ENCODE peak calls at places on chromosomes 16 and 17, in seven cellular contexts. O, K, R, G, I, F and D are unnamed samples.

GRCh38 chr17:56432443-56432842 is 161.1 kb upstream of the NOG start:
- DNase-seq in K (no peak), R (no peak), I (no peak), G (no peak), F (no peak), O (no peak), D (no peak)

GRCh38 chr17:78113804-78114785 is 14.5 kb downstream of the TMC6 start:
- DNase-seq in R (no peak), F (no peak), K (no peak), O (no peak), I (no peak), G (no peak), D (no peak)

GRCh38 chr17:32458367-32458766 is 14.1 kb downstream of the PSMD11 start:
- DNase-seq in F (no peak), K (no peak), I (no peak), O (no peak), R (no peak), G (no peak), D (no peak)

GRCh38 chr16:72961115-72961832 is 86.7 kb downstream of the ZFHX3 start:
- DNase-seq in O (no peak), F (no peak), I (peak; percentile 75), R (no peak), K (no peak), G (no peak), D (peak; percentile 63)

GRCh38 chr17:42251115-42251514 is 25.1 kb downstream of the STAT5B start:
- DNase-seq in F (no peak), O (no peak), K (no peak), G (no peak), I (no peak), R (no peak), D (no peak)

GRCh38 chr17:8006836-8007680 is 4.6 kb downstream of the GUCY2D start:
- DNase-seq in F (no peak), K (no peak), G (no peak), I (no peak), O (no peak), R (no peak), D (no peak)

GRCh38 chr16:67563708-67564468 is 1.6 kb downstream of the CTCF start:
- DNase-seq in G (peak; percentile 62), R (no peak), K (peak; percentile 26), I (peak; percentile 52), F (no peak), O (peak; percentile 46), D (peak; percentile 63)

GRCh38 chr17:16282522-16282921 is 65.5 kb downstream of the PIGL start:
- DNase-seq in F (no peak), G (no peak), R (peak; percentile 60), K (no peak), I (no peak), O (no peak), D (no peak)

GRCh38 chr17:9529033-9529748 is 46.4 kb downstream of the STX8 start:
- DNase-seq in K (no peak), R (peak; percentile 37), O (no peak), F (no peak), I (no peak), G (no peak), D (no peak)

GRCh38 chr16:10624527-10624926 is 44.1 kb upstream of the EMP2 start:
- DNase-seq in G (no peak), I (no peak), F (no peak), K (no peak), R (no peak), O (no peak), D (peak; percentile 82)

GRCh38 chr17:50908860-50909764 is 43.0 kb upstream of the TOB1 start:
- DNase-seq in O (peak; percentile 95), R (no peak), F (no peak), I (peak; percentile 41), G (no peak), K (peak; percentile 60), D (peak; percentile 79)

GRCh38 chr17:75869282-75870141 is 8.9 kb downstream of the TRIM47 start:
- DNase-seq in F (no peak), I (no peak), G (peak; percentile 80), O (no peak), R (no peak), K (no peak), D (peak; percentile 87)

GRCh38 chr17:43676471-43676870 is 14.7 kb upstream of the MEOX1 start:
- DNase-seq in F (no peak), G (no peak), O (no peak), R (no peak), K (no peak), I (no peak), D (no peak)

GRCh38 chr16:28951410-28951943 is 740 bp downstream of the NFATC2IP start:
- DNase-seq in G (peak; percentile 57), I (no peak), K (no peak), O (no peak), R (no peak), F (no peak), D (peak; percentile 65)

GRCh38 chr16:56075732-56076131 is 115.6 kb upstream of the GNAO1 start:
- DNase-seq in R (no peak), I (no peak), G (no peak), O (no peak), F (no peak), K (no peak), D (no peak)

GRCh38 chr16:57377080-57377841 is 5.0 kb downstream of the CX3CL1 start:
- DNase-seq in K (no peak), F (no peak), G (no peak), O (no peak), R (no peak), I (no peak), D (no peak)

GRCh38 chr16:89863741-89864391 is 9.5 kb upstream of the TCF25 start:
- DNase-seq in K (no peak), O (no peak), F (no peak), R (no peak), I (no peak), G (no peak), D (peak; percentile 24)

GRCh38 chr17:37488009-37488604 is 1.6 kb upstream of the DUSP14 start:
- DNase-seq in I (peak; percentile 72), K (no peak), R (peak; percentile 90), O (no peak), F (peak; percentile 30), G (no peak), D (peak; percentile 26)

GRCh38 chr16:2149630-2150417 is 1.4 kb downstream of the RAB26 start:
- DNase-seq in K (no peak), I (no peak), F (no peak), R (no peak), G (no peak), O (no peak), D (no peak)

GRCh38 chr17:82333279-82334171 is at the start of gene SECTM1:
- DNase-seq in K (no peak), G (peak; percentile 68), I (no peak), R (no peak), F (peak; percentile 15), O (peak; percentile 60), D (peak; percentile 55)

GRCh38 chr17:80688994-80689635 is 144.5 kb downstream of the RPTOR start:
- DNase-seq in F (no peak), O (no peak), G (no peak), I (peak; percentile 53), R (no peak), K (no peak), D (no peak)

GRCh38 chr17:63190821-63191220 is 224.8 kb downstream of the TANC2 start:
- DNase-seq in I (no peak), F (no peak), O (no peak), K (no peak), G (no peak), R (no peak), D (no peak)

GRCh38 chr16:964696-965395 is 5.9 kb downstream of the LMF1 start:
- DNase-seq in R (no peak), G (peak; percentile 56), I (no peak), F (no peak), O (no peak), K (peak; percentile 80), D (peak; percentile 18)